ENCODE peak calls at places on chromosomes 3 and 15, in six cellular contexts. One of them, this sample, is unnamed. For H3K27me3, the result is how much of the 10 kb centered on the place peaks cover.

GRCh38 chr3:126945171-126945721 is 37.7 kb upstream of the PLXNA1 start:
- DNase-seq in iPS DF 6.9: no peak
- DNase-seq in heart left ventricle: no peak
- DNase-seq in stomach: no peak
- DNase-seq in psoas muscle: no peak
- DNase-seq in BE2C: no peak
- DNase-seq in this sample: no peak

GRCh38 chr3:146468234-146468931 is 978 bp downstream of the PLSCR2 start:
- DNase-seq in stomach: no peak
- DNase-seq in heart left ventricle: no peak
- DNase-seq in iPS DF 6.9: no peak
- DNase-seq in BE2C: no peak
- DNase-seq in psoas muscle: no peak
- DNase-seq in this sample: no peak

GRCh38 chr3:84194032-84194431 is 764.8 kb upstream of the CADM2 start:
- DNase-seq in psoas muscle: no peak
- DNase-seq in stomach: no peak
- DNase-seq in BE2C: no peak
- DNase-seq in iPS DF 6.9: no peak
- DNase-seq in heart left ventricle: no peak
- DNase-seq in this sample: no peak

GRCh38 chr3:71057526-71057894 is 526.0 kb downstream of the FOXP1 start:
- DNase-seq in psoas muscle: no peak
- DNase-seq in heart left ventricle: no peak
- DNase-seq in BE2C: no peak
- DNase-seq in stomach: no peak
- DNase-seq in iPS DF 6.9: no peak
- DNase-seq in this sample: no peak

GRCh38 chr15:91942676-91943417 is 89.3 kb downstream of the SLCO3A1 start:
- DNase-seq in heart left ventricle: no peak
- DNase-seq in BE2C: no peak
- DNase-seq in iPS DF 6.9: no peak
- DNase-seq in stomach: peak
- DNase-seq in psoas muscle: peak
- DNase-seq in this sample: no peak

GRCh38 chr15:96362001-96362758 is 31.7 kb downstream of the NR2F2 start:
- DNase-seq in BE2C: no peak
- DNase-seq in iPS DF 6.9: no peak
- DNase-seq in heart left ventricle: no peak
- DNase-seq in psoas muscle: no peak
- DNase-seq in stomach: no peak
- DNase-seq in this sample: no peak

GRCh38 chr15:97904196-97904572 is 56.3 kb upstream of the ARRDC4 start:
- DNase-seq in BE2C: peak
- DNase-seq in iPS DF 6.9: peak
- DNase-seq in stomach: peak
- DNase-seq in psoas muscle: peak
- DNase-seq in heart left ventricle: peak
- DNase-seq in this sample: no peak

GRCh38 chr15:59242649-59243048 is 36.0 kb downstream of the LDHAL6B start:
- DNase-seq in stomach: no peak
- DNase-seq in BE2C: no peak
- DNase-seq in heart left ventricle: no peak
- DNase-seq in iPS DF 6.9: no peak
- DNase-seq in psoas muscle: no peak
- DNase-seq in this sample: no peak

GRCh38 chr15:62847900-62848489 is 194.6 kb upstream of the TPM1 start:
- DNase-seq in stomach: peak
- DNase-seq in BE2C: peak
- DNase-seq in psoas muscle: peak
- DNase-seq in heart left ventricle: peak
- DNase-seq in iPS DF 6.9: no peak
- DNase-seq in this sample: no peak

GRCh38 chr3:43363621-43364266 is 77.4 kb downstream of the SNRK start:
- DNase-seq in iPS DF 6.9: no peak
- DNase-seq in heart left ventricle: peak
- DNase-seq in stomach: no peak
- DNase-seq in BE2C: no peak
- DNase-seq in psoas muscle: peak
- DNase-seq in this sample: no peak

GRCh38 chr3:72803573-72803972 is 44.7 kb downstream of the SHQ1 start:
- DNase-seq in BE2C: no peak
- DNase-seq in iPS DF 6.9: no peak
- DNase-seq in heart left ventricle: no peak
- DNase-seq in stomach: no peak
- DNase-seq in psoas muscle: no peak
- DNase-seq in this sample: no peak

GRCh38 chr3:123778525-123778924 is 105.6 kb downstream of the MYLK start:
- DNase-seq in heart left ventricle: no peak
- DNase-seq in stomach: no peak
- DNase-seq in BE2C: no peak
- DNase-seq in iPS DF 6.9: no peak
- DNase-seq in psoas muscle: no peak
- DNase-seq in this sample: no peak

GRCh38 chr15:25777047-25777446 is 86.1 kb downstream of the ATP10A start:
- DNase-seq in psoas muscle: no peak
- DNase-seq in iPS DF 6.9: no peak
- DNase-seq in stomach: no peak
- DNase-seq in heart left ventricle: no peak
- DNase-seq in BE2C: no peak
- DNase-seq in this sample: no peak

GRCh38 chr3:49901351-49902339 is 2.0 kb downstream of the MST1R start:
- DNase-seq in psoas muscle: no peak
- DNase-seq in stomach: no peak
- DNase-seq in BE2C: no peak
- DNase-seq in iPS DF 6.9: no peak
- DNase-seq in heart left ventricle: no peak
- DNase-seq in this sample: no peak

GRCh38 chr3:128054363-128054762 is 2.1 kb downstream of the SEC61A1 start:
- DNase-seq in stomach: no peak
- DNase-seq in BE2C: no peak
- DNase-seq in iPS DF 6.9: no peak
- DNase-seq in heart left ventricle: no peak
- DNase-seq in psoas muscle: no peak
- DNase-seq in this sample: no peak

GRCh38 chr3:15536856-15537255 is 15.3 kb upstream of the COLQ start:
- DNase-seq in iPS DF 6.9: no peak
- DNase-seq in psoas muscle: no peak
- DNase-seq in BE2C: no peak
- DNase-seq in heart left ventricle: no peak
- DNase-seq in stomach: no peak
- DNase-seq in this sample: no peak

GRCh38 chr3:149902498-149903139 is 68.1 kb downstream of the PFN2 start:
- DNase-seq in psoas muscle: no peak
- DNase-seq in iPS DF 6.9: no peak
- DNase-seq in BE2C: no peak
- DNase-seq in heart left ventricle: no peak
- DNase-seq in stomach: no peak
- DNase-seq in this sample: no peak

GRCh38 chr15:73620078-73620477 is 13.1 kb downstream of the NPTN start:
- DNase-seq in stomach: no peak
- DNase-seq in iPS DF 6.9: no peak
- DNase-seq in psoas muscle: no peak
- DNase-seq in heart left ventricle: no peak
- DNase-seq in BE2C: no peak
- DNase-seq in this sample: no peak

GRCh38 chr3:157077565-157077991 is 82.4 kb downstream of the CCNL1 start:
- DNase-seq in iPS DF 6.9: no peak
- DNase-seq in stomach: peak
- DNase-seq in BE2C: no peak
- DNase-seq in psoas muscle: peak
- DNase-seq in heart left ventricle: no peak
- DNase-seq in this sample: no peak

GRCh38 chr15:42730536-42730935 is 6.4 kb downstream of the CDAN1 start:
- DNase-seq in iPS DF 6.9: no peak
- DNase-seq in stomach: no peak
- DNase-seq in psoas muscle: no peak
- DNase-seq in BE2C: no peak
- DNase-seq in heart left ventricle: no peak
- DNase-seq in this sample: no peak

GRCh38 chr3:97942801-97943546 is 29.3 kb downstream of the RIOX2 start:
- DNase-seq in psoas muscle: no peak
- DNase-seq in stomach: no peak
- DNase-seq in iPS DF 6.9: no peak
- DNase-seq in heart left ventricle: no peak
- DNase-seq in BE2C: no peak
- DNase-seq in this sample: no peak

GRCh38 chr3:122281891-122282290 is 43.2 kb upstream of the CSTA start:
- DNase-seq in heart left ventricle: no peak
- DNase-seq in BE2C: no peak
- DNase-seq in stomach: no peak
- DNase-seq in iPS DF 6.9: no peak
- DNase-seq in psoas muscle: no peak
- DNase-seq in this sample: no peak

DNA sequence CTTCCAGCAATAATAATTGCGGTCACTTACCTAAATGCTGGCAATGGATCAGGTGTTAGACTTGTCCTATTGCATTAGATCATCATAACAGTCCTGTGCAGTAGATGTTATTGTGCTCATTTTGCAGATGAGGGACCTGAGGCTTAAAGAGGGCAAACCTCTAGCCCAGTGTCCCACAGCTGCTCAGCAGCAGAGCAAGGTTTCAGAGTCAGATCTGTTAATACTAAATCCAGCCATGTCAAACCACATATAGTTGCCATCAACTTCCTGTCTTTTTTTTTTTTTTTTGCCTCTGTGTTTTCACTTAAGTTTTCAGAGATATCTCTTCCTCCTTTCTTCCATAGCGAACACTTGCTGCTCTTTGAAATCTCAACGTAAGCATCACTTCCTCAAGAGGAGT is 12.1 kb downstream of the FEZF2 start:
- DNase-seq in BE2C: no peak
- DNase-seq in psoas muscle: no peak
- DNase-seq in heart left ventricle: no peak
- DNase-seq in stomach: no peak
- DNase-seq in iPS DF 6.9: no peak
- DNase-seq in this sample: no peak
- H3K27me3 ChIP-seq in BE2C: under half
- H3K27me3 ChIP-seq in psoas muscle: under half
- H3K27me3 ChIP-seq in heart left ventricle: under half
- H3K27me3 ChIP-seq in stomach: half or more
- H3K27me3 ChIP-seq in iPS DF 6.9: under half
- H3K27me3 ChIP-seq in this sample: under half

GRCh38 chr15:89399390-89400120 is 64.9 kb upstream of the POLG start:
- DNase-seq in heart left ventricle: no peak
- DNase-seq in stomach: no peak
- DNase-seq in iPS DF 6.9: no peak
- DNase-seq in psoas muscle: no peak
- DNase-seq in BE2C: peak
- DNase-seq in this sample: no peak

GRCh38 chr15:89401636-89402252 is 67.1 kb upstream of the POLG start:
- DNase-seq in psoas muscle: no peak
- DNase-seq in iPS DF 6.9: no peak
- DNase-seq in stomach: no peak
- DNase-seq in BE2C: no peak
- DNase-seq in heart left ventricle: no peak
- DNase-seq in this sample: no peak

GRCh38 chr15:89400997-89401590 is 66.5 kb upstream of the POLG start:
- DNase-seq in BE2C: no peak
- DNase-seq in stomach: no peak
- DNase-seq in heart left ventricle: no peak
- DNase-seq in iPS DF 6.9: no peak
- DNase-seq in psoas muscle: no peak
- DNase-seq in this sample: no peak

GRCh38 chr15:89399070-89399389 is 64.4 kb upstream of the POLG start:
- DNase-seq in stomach: no peak
- DNase-seq in iPS DF 6.9: no peak
- DNase-seq in heart left ventricle: no peak
- DNase-seq in BE2C: no peak
- DNase-seq in psoas muscle: no peak
- DNase-seq in this sample: no peak

DNA sequence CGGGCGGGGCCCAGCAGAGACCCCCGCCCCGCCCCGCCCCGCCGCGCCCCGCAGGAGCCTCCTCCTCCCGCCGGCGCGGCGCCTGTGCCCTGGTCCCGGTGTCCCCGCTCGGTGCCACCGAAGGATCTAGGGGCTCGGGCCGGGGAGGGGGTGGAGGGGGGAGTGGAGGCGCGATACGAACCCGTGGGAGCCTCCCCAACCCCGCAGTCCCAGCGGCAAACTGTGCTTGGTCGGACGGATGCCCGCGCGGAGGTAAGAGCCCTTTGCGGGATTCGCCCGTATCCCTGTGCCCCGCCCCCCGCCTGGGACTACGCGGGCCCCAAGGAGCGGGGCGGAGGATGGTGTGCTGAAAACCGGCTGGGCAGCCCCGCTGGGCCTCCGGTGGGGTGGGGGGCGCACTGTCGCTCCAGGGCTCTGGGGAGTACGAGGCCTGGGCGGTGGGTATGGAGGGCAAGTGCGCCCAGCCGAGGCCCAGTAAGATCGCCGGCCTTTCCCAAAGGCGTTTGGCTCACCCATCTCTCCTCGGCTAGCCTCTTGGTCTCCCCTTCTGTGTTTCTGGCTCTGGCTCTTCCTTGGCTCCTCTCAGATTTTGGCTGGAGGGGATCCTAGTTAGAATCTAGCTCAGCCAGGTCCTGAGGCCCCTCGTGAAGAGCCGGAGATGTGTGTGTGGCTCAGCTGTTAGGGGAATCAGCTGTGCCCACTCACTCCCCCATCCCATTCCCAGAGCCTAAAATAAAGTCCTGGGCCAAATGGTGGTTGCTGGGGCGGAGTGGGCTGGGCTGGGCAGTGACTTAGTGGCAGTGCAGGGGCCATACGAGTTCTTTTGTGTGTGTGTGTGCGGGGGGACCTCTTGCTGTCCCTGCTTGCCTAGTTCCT is 65.7 kb upstream of the POLG start:
- DNase-seq in iPS DF 6.9: no peak
- DNase-seq in BE2C: peak
- DNase-seq in heart left ventricle: no peak
- DNase-seq in stomach: no peak
- DNase-seq in psoas muscle: no peak
- DNase-seq in this sample: no peak
- H3K4me3 ChIP-seq in iPS DF 6.9: no peak
- H3K4me3 ChIP-seq in BE2C: peak
- H3K4me3 ChIP-seq in heart left ventricle: peak
- H3K4me3 ChIP-seq in stomach: peak
- H3K4me3 ChIP-seq in psoas muscle: peak
- H3K4me3 ChIP-seq in this sample: peak

GRCh38 chr3:195735036-195735695 is 14.4 kb downstream of the MUC20 start:
- DNase-seq in stomach: no peak
- DNase-seq in iPS DF 6.9: no peak
- DNase-seq in psoas muscle: no peak
- DNase-seq in heart left ventricle: peak
- DNase-seq in BE2C: no peak
- DNase-seq in this sample: no peak
- H3K27me3 ChIP-seq in stomach: under half
- H3K27me3 ChIP-seq in iPS DF 6.9: under half
- H3K27me3 ChIP-seq in psoas muscle: under half
- H3K27me3 ChIP-seq in heart left ventricle: under half
- H3K27me3 ChIP-seq in BE2C: under half
- H3K27me3 ChIP-seq in this sample: under half

DNA sequence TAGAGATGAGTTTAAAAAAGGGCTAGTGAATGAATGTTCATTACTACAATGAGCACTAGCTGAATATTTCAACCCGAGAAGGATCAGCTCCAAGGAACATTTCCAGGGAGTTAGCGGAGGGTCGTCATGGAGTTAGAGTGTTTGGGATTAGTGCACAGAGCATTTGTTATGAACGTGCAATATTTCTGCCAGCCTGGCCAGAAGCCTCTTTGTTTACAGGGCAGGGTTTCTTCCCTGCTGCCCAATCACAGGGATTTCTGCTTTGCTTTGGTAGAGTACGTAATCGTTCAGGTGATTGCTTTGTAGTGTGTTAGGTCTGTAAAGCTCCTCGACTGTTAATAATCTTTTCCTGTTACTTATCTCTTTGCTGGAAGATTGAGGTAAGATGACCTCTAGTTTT is 5.9 kb downstream of the CGNL1 start:
- DNase-seq in heart left ventricle: no peak
- DNase-seq in psoas muscle: no peak
- DNase-seq in iPS DF 6.9: no peak
- DNase-seq in stomach: peak
- DNase-seq in BE2C: no peak
- DNase-seq in this sample: no peak
- H3K4me3 ChIP-seq in heart left ventricle: no peak
- H3K4me3 ChIP-seq in psoas muscle: no peak
- H3K4me3 ChIP-seq in iPS DF 6.9: no peak
- H3K4me3 ChIP-seq in stomach: no peak
- H3K4me3 ChIP-seq in BE2C: no peak
- H3K4me3 ChIP-seq in this sample: no peak